ENCODE peak calls at places on chromosomes 2 and 18, in five cellular contexts. T, U, Q, K and W are unnamed samples.

GRCh38 chr2:202909394-202910192 is 1.9 kb downstream of the WDR12 start:
- DNase-seq in Q (no peak), T (no peak), U (peak), K (no peak), W (no peak)

GRCh38 chr2:128362889-128363228 is 44.2 kb upstream of the HS6ST1 start:
- DNase-seq in Q (no peak), K (no peak), T (peak), U (peak), W (no peak)

GRCh38 chr2:238100049-238100820 is at the start of gene ESPNL:
- DNase-seq in Q (no peak), K (no peak), U (no peak), T (no peak), W (no peak)

GRCh38 chr2:159738509-159739390 is 26.4 kb downstream of the MARCHF7 start:
- DNase-seq in U (no peak), K (no peak), T (no peak), Q (no peak), W (no peak)

GRCh38 chr2:11042841-11043240 is 112.4 kb upstream of the SLC66A3 start:
- DNase-seq in T (no peak), K (no peak), U (no peak), Q (no peak), W (peak)

GRCh38 chr2:43569921-43570320 is 25.9 kb downstream of the THADA start:
- DNase-seq in T (no peak), Q (no peak), K (no peak), U (no peak), W (no peak)

GRCh38 chr2:126662623-126663022 is 6.7 kb downstream of the GYPC start:
- DNase-seq in K (no peak), U (no peak), T (no peak), Q (no peak), W (no peak)

GRCh38 chr18:26017929-26018328 is 72.5 kb downstream of the SS18 start:
- DNase-seq in T (no peak), U (peak), Q (no peak), K (no peak), W (peak)

GRCh38 chr18:6633370-6633769 is 96.1 kb upstream of the ARHGAP28 start:
- DNase-seq in Q (no peak), T (peak), K (no peak), U (no peak), W (no peak)

GRCh38 chr2:113175101-113175628 is 1.4 kb downstream of the PSD4 start:
- DNase-seq in K (peak), U (no peak), T (no peak), Q (no peak), W (no peak)

GRCh38 chr18:44149706-44150105 is 531.0 kb upstream of the SETBP1 start:
- DNase-seq in K (no peak), Q (no peak), T (no peak), U (peak), W (no peak)

GRCh38 chr2:217597140-217597539 is 405.7 kb downstream of the TNS1 start:
- DNase-seq in T (peak), Q (no peak), K (no peak), U (no peak), W (no peak)

GRCh38 chr18:2824865-2825264 is 21.9 kb upstream of the EMILIN2 start:
- DNase-seq in U (no peak), Q (no peak), T (no peak), K (no peak), W (no peak)

GRCh38 chr2:165203689-165204559 is at the start of gene SCN3A:
- DNase-seq in K (no peak), U (peak), Q (peak), T (peak), W (peak)

GRCh38 chr2:28649481-28650260 is 102.0 kb upstream of the PPP1CB start:
- DNase-seq in T (no peak), K (no peak), U (no peak), Q (no peak), W (no peak)

GRCh38 chr2:69149631-69150215 is 136.7 kb downstream of the ANTXR1 start:
- DNase-seq in Q (peak), T (peak), U (peak), K (no peak), W (no peak)

GRCh38 chr18:46301571-46301970 is 197.4 kb downstream of the HAUS1 start:
- DNase-seq in Q (no peak), K (no peak), T (no peak), U (no peak), W (no peak)

GRCh38 chr2:217790195-217790594 is 212.6 kb downstream of the TNS1 start:
- DNase-seq in K (no peak), Q (no peak), U (no peak), T (no peak), W (no peak)

GRCh38 chr2:36650031-36650430 is 46.5 kb upstream of the VIT start:
- DNase-seq in T (no peak), K (no peak), U (peak), Q (peak), W (no peak)

GRCh38 chr18:67805261-67805660 is 288.7 kb upstream of the DSEL start:
- DNase-seq in U (no peak), T (no peak), K (no peak), Q (no peak), W (no peak)

GRCh38 chr2:237060518-237061312 is 25.0 kb upstream of the COPS8 start:
- DNase-seq in Q (peak), U (peak), K (peak), T (peak), W (peak)

GRCh38 chr2:150675807-150676206 is 188.3 kb upstream of the RND3 start:
- DNase-seq in U (no peak), T (no peak), Q (no peak), K (no peak), W (no peak)

GRCh38 chr2:241852116-241852980 is 6.3 kb downstream of the PDCD1 start:
- DNase-seq in U (no peak), Q (no peak), T (no peak), K (no peak), W (no peak)

GRCh38 chr2:65261676-65262075 is 34.0 kb downstream of the ACTR2 start:
- DNase-seq in U (no peak), Q (no peak), K (no peak), T (no peak), W (no peak)

GRCh38 chr2:33145459-33145858 is 198.7 kb downstream of the LTBP1 start:
- DNase-seq in U (peak), T (no peak), K (no peak), Q (no peak), W (no peak)

GRCh38 chr18:76491436-76491800 is 3.6 kb downstream of the ZNF516 start:
- DNase-seq in U (peak), Q (no peak), K (peak), T (no peak), W (no peak)

GRCh38 chr2:172722481-172722880 is 13.2 kb upstream of the RAPGEF4 start:
- DNase-seq in K (no peak), U (peak), T (no peak), Q (no peak), W (no peak)